ENCODE peak calls at places on chromosomes 11 and 22, in ten cellular contexts. K is GM12891; F is T-helper 2 cell; W is stimulated activated naive CD8-positive, alpha-beta T cell treated with anti-CD3 and anti-CD28 coated beads, Interleukin-15, Interleukin-2, amounts not matched to agents 100 U/mL and 50 U/mL, for 24 hours; H is AG09319; R is stomach; T is transverse colon; Q is epithelial cell of esophagus; J is choroid plexus epithelial cell; I is HAP-1. M is an unnamed sample.

GRCh38 chr11:11332141-11332710 is 20.8 kb downstream of the CSNK2A3 start:
- DNase-seq in T (no peak), Q (peak; percentile 59), I (no peak), K (no peak), J (no peak), F (no peak), W (no peak), H (no peak), R (no peak), M (no peak)

GRCh38 chr11:132866783-132867545 is 665.3 kb downstream of the OPCML start:
- DNase-seq in Q (peak; percentile 91), J (peak; percentile 18), F (no peak), T (no peak), I (no peak), R (no peak), H (no peak), W (no peak), K (no peak), M (no peak)

GRCh38 chr22:22955866-22956535 is 68.4 kb downstream of the IGLL5 start:
- DNase-seq in W (peak; percentile 68), I (peak; percentile 73), T (peak; percentile 73), K (no peak), F (peak; percentile 42), Q (peak; percentile 75), R (peak; percentile 78), H (peak; percentile 29), J (peak; percentile 87), M (peak; percentile 72)

GRCh38 chr11:117226388-117227385 is 5.2 kb downstream of the PCSK7 start:
- DNase-seq in T (peak; percentile 54), F (peak; percentile 30), Q (peak; percentile 80), H (peak; percentile 56), K (peak; percentile 69), R (peak; percentile 53), W (no peak), I (peak; percentile 60), J (peak; percentile 88), M (peak; percentile 43)

GRCh38 chr11:75469785-75470405 is 36.9 kb upstream of the KLHL35 start:
- DNase-seq in W (no peak), I (no peak), K (no peak), Q (no peak), F (no peak), R (no peak), H (no peak), T (no peak), J (no peak), M (no peak)

GRCh38 chr22:40758390-40758789 is 60.8 kb downstream of the SLC25A17 start:
- DNase-seq in F (no peak), W (no peak), K (no peak), T (no peak), I (no peak), H (no peak), R (no peak), Q (peak; percentile 81), J (no peak), M (no peak)

GRCh38 chr22:26330971-26331625 is 98.0 kb upstream of the ASPHD2 start:
- DNase-seq in J (peak; percentile 62), K (peak; percentile 59), T (peak; percentile 64), F (peak; percentile 25), I (peak; percentile 72), W (peak; percentile 64), R (peak; percentile 44), Q (peak; percentile 71), H (no peak), M (peak; percentile 62)

GRCh38 chr11:54558919-54559318 is 44.9 kb downstream of the OR4C46 start:
- DNase-seq in T (no peak), I (no peak), W (no peak), F (no peak), Q (no peak), H (no peak), R (no peak), J (no peak), K (no peak), M (no peak)

GRCh38 chr11:129750343-129751292 is 65.0 kb upstream of the TMEM45B start:
- DNase-seq in F (peak; percentile 67), Q (peak; percentile 78), K (peak; percentile 53), R (peak; percentile 84), J (peak; percentile 82), I (peak; percentile 83), W (peak; percentile 82), T (peak; percentile 81), H (peak; percentile 32), M (peak; percentile 80)

GRCh38 chr22:18067548-18068341 is 10.0 kb upstream of the PEX26 start:
- DNase-seq in I (no peak), Q (no peak), F (no peak), K (no peak), R (no peak), H (no peak), J (no peak), W (no peak), T (no peak), M (no peak)

GRCh38 chr11:46570790-46571398 is 22.9 kb downstream of the AMBRA1 start:
- DNase-seq in F (no peak), I (no peak), J (no peak), Q (no peak), W (no peak), R (no peak), K (no peak), T (no peak), H (no peak), M (no peak)

GRCh38 chr11:7546324-7546791 is 32.6 kb downstream of the PPFIBP2 start:
- DNase-seq in H (no peak), W (no peak), F (no peak), T (no peak), K (no peak), Q (peak; percentile 93), J (no peak), I (no peak), R (no peak), M (no peak)

GRCh38 chr11:108672113-108672512 is 7.2 kb downstream of the DDX10 start:
- DNase-seq in Q (no peak), F (no peak), W (no peak), H (no peak), J (peak; percentile 88), I (peak; percentile 73), K (no peak), R (no peak), T (no peak), M (no peak)

GRCh38 chr11:119573858-119574257 is 150.9 kb upstream of the THY1 start:
- DNase-seq in W (no peak), K (no peak), F (no peak), H (no peak), T (no peak), I (no peak), R (no peak), Q (no peak), J (no peak), M (no peak)

GRCh38 chr11:69009441-69010211 is 3.4 kb downstream of the MRGPRF start:
- DNase-seq in F (no peak), J (no peak), T (no peak), K (no peak), H (no peak), W (no peak), R (no peak), I (no peak), Q (no peak), M (no peak)

GRCh38 chr22:17742528-17742902 is 31.8 kb downstream of the BID start:
- DNase-seq in F (peak; percentile 52), W (peak; percentile 82), R (peak; percentile 62), Q (peak; percentile 72), T (peak; percentile 73), H (no peak), K (peak; percentile 97), I (peak; percentile 87), J (peak; percentile 76), M (peak; percentile 67)

GRCh38 chr11:965206-965775 is 39.6 kb downstream of the AP2A2 start:
- DNase-seq in W (no peak), H (no peak), K (no peak), I (no peak), Q (no peak), R (no peak), T (no peak), J (no peak), F (no peak), M (no peak)

GRCh38 chr11:119957951-119958350 is 180.0 kb downstream of the TRIM29 start:
- DNase-seq in Q (no peak), W (no peak), J (no peak), F (no peak), H (no peak), K (no peak), I (no peak), T (no peak), R (no peak), M (no peak)

GRCh38 chr22:31127181-31127772 is 4.5 kb downstream of the INPP5J start:
- DNase-seq in W (no peak), K (no peak), F (no peak), R (no peak), Q (no peak), J (no peak), H (no peak), T (no peak), I (no peak), M (peak; percentile 33)

GRCh38 chr22:45225732-45226560 is 14.7 kb downstream of the KIAA0930 start:
- DNase-seq in H (no peak), Q (peak; percentile 88), W (no peak), R (no peak), K (no peak), F (no peak), J (peak; percentile 48), I (no peak), T (peak; percentile 38), M (no peak)

GRCh38 chr22:37180531-37181231 is 7.4 kb downstream of the C1QTNF6 start:
- DNase-seq in W (no peak), T (no peak), K (no peak), F (no peak), I (no peak), R (no peak), J (no peak), Q (no peak), H (no peak), M (no peak)

GRCh38 chr11:1829039-1829820 is 5.6 kb upstream of the SYT8 start:
- DNase-seq in T (no peak), H (no peak), K (no peak), Q (peak; percentile 83), R (no peak), J (peak; percentile 64), W (peak; percentile 3), F (no peak), I (no peak), M (no peak)

GRCh38 chr11:64568041-64568571 is 22.9 kb upstream of the SLC22A12 start:
- DNase-seq in I (no peak), T (no peak), Q (no peak), F (no peak), R (no peak), W (no peak), J (no peak), H (no peak), K (no peak), M (peak; percentile 18)

GRCh38 chr11:106491751-106492150 is 414.3 kb downstream of the AASDHPPT start:
- DNase-seq in F (no peak), Q (no peak), H (no peak), R (no peak), W (no peak), I (no peak), K (no peak), J (no peak), T (no peak), M (no peak)

GRCh38 chr22:49051491-49052022 is 776.1 kb downstream of the BRD1 start:
- DNase-seq in J (no peak), I (no peak), H (no peak), R (no peak), F (no peak), T (no peak), W (no peak), Q (no peak), K (no peak), M (no peak)

GRCh38 chr11:132058211-132058772 is 687.9 kb downstream of the NTM start:
- DNase-seq in R (no peak), J (peak; percentile 50), F (no peak), H (no peak), I (no peak), Q (peak; percentile 50), K (no peak), W (no peak), T (peak; percentile 17), M (no peak)

GRCh38 chr11:76073716-76074115 is 132.6 kb downstream of the WNT11 start:
- DNase-seq in T (no peak), F (no peak), K (no peak), Q (no peak), J (peak; percentile 76), I (no peak), W (no peak), R (no peak), H (peak; percentile 68), M (no peak)

GRCh38 chr22:20591295-20591645 is 83.9 kb downstream of the MED15 start:
- DNase-seq in I (no peak), H (no peak), K (no peak), W (no peak), F (no peak), J (no peak), Q (peak; percentile 30), T (no peak), R (no peak), M (no peak)